ENCODE peak calls at places on chromosomes 4 and X, in six cellular contexts. One of them, this sample, is unnamed.

GRCh38 chr4:24394041-24394440 is 190.3 kb downstream of the DHX15 start:
- DNase-seq in NCI-H774: no peak
- DNase-seq in AG09319: no peak
- DNase-seq in smooth muscle cell of the brain vasculature: no peak
- DNase-seq in GM23338: peak; percentile 65
- DNase-seq in mucosa of gallbladder: no peak
- DNase-seq in this sample: no peak

GRCh38 chr4:107034091-107034698 is 1.9 kb downstream of the DKK2 start:
- DNase-seq in smooth muscle cell of the brain vasculature: no peak
- DNase-seq in GM23338: peak; percentile 77
- DNase-seq in AG09319: no peak
- DNase-seq in mucosa of gallbladder: peak; percentile 10
- DNase-seq in NCI-H774: no peak
- DNase-seq in this sample: peak; percentile 35

GRCh38 chr4:7334521-7335275 is 100.0 kb downstream of the PSAPL1 start:
- DNase-seq in NCI-H774: no peak
- DNase-seq in AG09319: no peak
- DNase-seq in smooth muscle cell of the brain vasculature: no peak
- DNase-seq in mucosa of gallbladder: no peak
- DNase-seq in GM23338: no peak
- DNase-seq in this sample: no peak

GRCh38 chr4:101019941-101020401 is 327.4 kb downstream of the PPP3CA start:
- DNase-seq in NCI-H774: no peak
- DNase-seq in smooth muscle cell of the brain vasculature: no peak
- DNase-seq in AG09319: no peak
- DNase-seq in mucosa of gallbladder: no peak
- DNase-seq in GM23338: peak; percentile 15
- DNase-seq in this sample: no peak

GRCh38 chrX:129934461-129934860 is 28.5 kb downstream of the UTP14A start:
- DNase-seq in smooth muscle cell of the brain vasculature: no peak
- DNase-seq in AG09319: no peak
- DNase-seq in NCI-H774: no peak
- DNase-seq in GM23338: no peak
- DNase-seq in mucosa of gallbladder: no peak
- DNase-seq in this sample: no peak

GRCh38 chr4:55107054-55107453 is 18.3 kb downstream of the KDR start:
- DNase-seq in GM23338: no peak
- DNase-seq in NCI-H774: no peak
- DNase-seq in smooth muscle cell of the brain vasculature: no peak
- DNase-seq in AG09319: no peak
- DNase-seq in mucosa of gallbladder: no peak
- DNase-seq in this sample: no peak

GRCh38 chr4:1044469-1045192 is 33.2 kb downstream of the FGFRL1 start:
- DNase-seq in mucosa of gallbladder: no peak
- DNase-seq in GM23338: no peak
- DNase-seq in NCI-H774: no peak
- DNase-seq in smooth muscle cell of the brain vasculature: no peak
- DNase-seq in AG09319: no peak
- DNase-seq in this sample: no peak

GRCh38 chr4:76197971-76198410 is 15.6 kb downstream of the SCARB2 start:
- DNase-seq in mucosa of gallbladder: peak; percentile 53
- DNase-seq in NCI-H774: peak; percentile 69
- DNase-seq in smooth muscle cell of the brain vasculature: no peak
- DNase-seq in AG09319: no peak
- DNase-seq in GM23338: no peak
- DNase-seq in this sample: peak; percentile 76

GRCh38 chr4:12926189-12927066 is 557.7 kb downstream of the RAB28 start:
- DNase-seq in mucosa of gallbladder: no peak
- DNase-seq in NCI-H774: no peak
- DNase-seq in smooth muscle cell of the brain vasculature: no peak
- DNase-seq in GM23338: no peak
- DNase-seq in AG09319: no peak
- DNase-seq in this sample: no peak